ENCODE peak calls at places on chromosome 3, in four cellular contexts. One of them, this sample, is unnamed. For H3K4me1, the result is how much of the 10 kb centered on the place peaks cover.

GRCh38 chr3:187274977-187275338 is 16.6 kb downstream of the MASP1 start:
- DNase-seq in breast epithelium: peak
- DNase-seq in H9: peak
- DNase-seq in HCT116: no peak
- DNase-seq in this sample: no peak

GRCh38 chr3:125146601-125147490 is 65.7 kb downstream of the SLC12A8 start:
- DNase-seq in breast epithelium: no peak
- DNase-seq in H9: no peak
- DNase-seq in HCT116: no peak
- DNase-seq in this sample: no peak

GRCh38 chr3:113754486-113755159 is 7.8 kb downstream of the ATP6V1A start:
- DNase-seq in breast epithelium: no peak
- DNase-seq in H9: no peak
- DNase-seq in HCT116: no peak
- DNase-seq in this sample: no peak

GRCh38 chr3:120472121-120472844 is 21.5 kb upstream of the FSTL1 start:
- DNase-seq in breast epithelium: no peak
- DNase-seq in H9: no peak
- DNase-seq in HCT116: no peak
- DNase-seq in this sample: no peak

GRCh38 chr3:19226516-19226915 is 78.2 kb downstream of the KCNH8 start:
- DNase-seq in breast epithelium: no peak
- DNase-seq in H9: no peak
- DNase-seq in HCT116: no peak
- DNase-seq in this sample: no peak

GRCh38 chr3:170522171-170522570 is 63.7 kb downstream of the SLC7A14 start:
- DNase-seq in breast epithelium: no peak
- DNase-seq in H9: no peak
- DNase-seq in HCT116: no peak
- DNase-seq in this sample: no peak

GRCh38 chr3:100634493-100635272 is 25.3 kb downstream of the ADGRG7 start:
- DNase-seq in breast epithelium: no peak
- DNase-seq in H9: no peak
- DNase-seq in HCT116: peak
- DNase-seq in this sample: no peak

GRCh38 chr3:128550471-128551126 is 57.6 kb upstream of the GATA2 start:
- DNase-seq in breast epithelium: no peak
- DNase-seq in H9: no peak
- DNase-seq in HCT116: no peak
- DNase-seq in this sample: no peak

GRCh38 chr3:170024581-170024980 is 13.2 kb upstream of the GPR160 start:
- DNase-seq in breast epithelium: no peak
- DNase-seq in H9: no peak
- DNase-seq in HCT116: no peak
- DNase-seq in this sample: no peak

GRCh38 chr3:53137835-53138446 is 7.7 kb upstream of the RFT1 start:
- DNase-seq in breast epithelium: no peak
- DNase-seq in H9: no peak
- DNase-seq in HCT116: no peak
- DNase-seq in this sample: no peak

GRCh38 chr3:47370887-47371697 is 9.7 kb upstream of the PTPN23 start:
- DNase-seq in breast epithelium: no peak
- DNase-seq in H9: peak
- DNase-seq in HCT116: no peak
- DNase-seq in this sample: peak

GRCh38 chr3:152404976-152405375 is 136.2 kb downstream of the MBNL1 start:
- DNase-seq in breast epithelium: no peak
- DNase-seq in H9: no peak
- DNase-seq in HCT116: no peak
- DNase-seq in this sample: no peak

GRCh38 chr3:152400912-152401311 is 132.2 kb downstream of the MBNL1 start:
- DNase-seq in breast epithelium: no peak
- DNase-seq in H9: no peak
- DNase-seq in HCT116: no peak
- DNase-seq in this sample: no peak

GRCh38 chr3:152402698-152403456 is 134.1 kb downstream of the MBNL1 start:
- DNase-seq in breast epithelium: no peak
- DNase-seq in H9: no peak
- DNase-seq in HCT116: no peak
- DNase-seq in this sample: no peak

GRCh38 chr3:152405915-152406802 is 137.4 kb downstream of the MBNL1 start:
- DNase-seq in breast epithelium: no peak
- DNase-seq in H9: no peak
- DNase-seq in HCT116: no peak
- DNase-seq in this sample: no peak

DNA sequence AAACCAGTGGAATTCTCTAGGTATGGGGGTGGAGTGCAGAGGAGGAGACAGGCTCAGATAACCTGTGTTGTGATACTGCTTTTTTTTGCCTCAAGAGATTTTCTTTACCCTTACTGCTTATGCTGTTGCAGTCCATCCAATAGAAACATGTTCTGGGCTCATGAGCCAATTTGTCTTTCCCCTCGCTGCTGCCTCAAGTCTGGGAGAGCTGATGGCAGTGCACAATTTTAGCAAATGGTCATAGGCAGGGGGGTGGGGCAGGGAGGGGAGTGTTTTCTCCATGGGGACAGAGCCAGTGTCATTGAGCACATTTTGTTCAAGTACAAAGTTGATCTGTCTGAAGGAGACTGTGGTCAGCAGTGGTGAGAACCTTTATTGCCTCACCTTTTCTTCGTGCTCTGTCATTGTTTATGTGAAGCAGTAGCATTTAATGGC is 134.9 kb downstream of the MBNL1 start:
- DNase-seq in breast epithelium: peak
- DNase-seq in H9: no peak
- DNase-seq in HCT116: no peak
- DNase-seq in this sample: peak
- H3K4me1 ChIP-seq in breast epithelium: under half
- H3K4me1 ChIP-seq in H9: under half
- H3K4me1 ChIP-seq in HCT116: under half
- H3K4me1 ChIP-seq in this sample: half or more

DNA sequence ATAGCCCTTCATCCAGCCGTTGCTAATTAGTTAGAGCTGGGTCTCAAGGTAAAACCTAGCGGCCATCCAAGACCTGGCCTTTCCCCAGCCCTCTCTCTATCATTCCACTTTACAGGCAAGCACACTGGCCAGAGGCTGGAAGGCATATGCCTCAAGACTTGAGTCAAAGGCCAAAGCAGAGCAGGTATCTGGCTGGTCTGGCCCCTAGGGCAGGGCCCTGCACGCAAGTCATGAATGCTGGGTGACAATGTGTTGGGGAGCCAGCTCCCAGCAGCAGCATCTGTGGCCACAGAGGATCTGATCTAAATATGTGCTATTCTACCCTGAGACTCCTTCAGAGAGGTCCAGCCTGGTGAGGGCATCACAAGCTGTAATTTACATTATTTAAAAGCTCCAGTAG is 113.6 kb downstream of the LRTM1 start:
- DNase-seq in breast epithelium: no peak
- DNase-seq in H9: no peak
- DNase-seq in HCT116: no peak
- DNase-seq in this sample: no peak
- H3K4me1 ChIP-seq in breast epithelium: under half
- H3K4me1 ChIP-seq in H9: under half
- H3K4me1 ChIP-seq in HCT116: under half
- H3K4me1 ChIP-seq in this sample: under half

DNA sequence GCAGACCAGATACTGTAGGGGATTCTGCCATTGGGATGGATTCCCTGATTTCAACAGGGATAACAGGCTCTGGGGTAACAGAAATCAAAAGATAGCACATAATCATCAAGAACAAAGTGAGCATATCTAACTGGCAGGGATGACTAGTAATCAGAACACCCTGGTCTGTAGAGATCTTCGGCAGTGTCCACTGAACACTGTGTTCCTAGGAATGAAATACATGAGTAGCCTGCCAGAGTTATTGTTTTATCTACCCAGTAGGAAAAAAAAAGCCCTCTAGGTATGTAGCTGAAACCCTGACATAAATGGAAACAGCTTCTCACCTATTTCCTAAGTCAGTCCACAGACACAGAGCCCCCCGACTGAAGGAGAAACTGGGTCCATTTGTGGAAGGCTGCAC is 340.3 kb upstream of the ZNF385D start:
- DNase-seq in breast epithelium: no peak
- DNase-seq in H9: no peak
- DNase-seq in HCT116: no peak
- DNase-seq in this sample: no peak
- H3K4me1 ChIP-seq in breast epithelium: under half
- H3K4me1 ChIP-seq in H9: under half
- H3K4me1 ChIP-seq in HCT116: under half
- H3K4me1 ChIP-seq in this sample: under half

GRCh38 chr3:133572158-133573053 is 1.1 kb upstream of the CDV3 start:
- DNase-seq in breast epithelium: no peak
- DNase-seq in H9: no peak
- DNase-seq in HCT116: no peak
- DNase-seq in this sample: no peak
- H3K4me1 ChIP-seq in breast epithelium: under half
- H3K4me1 ChIP-seq in H9: under half
- H3K4me1 ChIP-seq in HCT116: half or more
- H3K4me1 ChIP-seq in this sample: half or more

GRCh38 chr3:184371570-184372018 is 6.4 kb downstream of the THPO start:
- DNase-seq in breast epithelium: peak
- DNase-seq in H9: peak
- DNase-seq in HCT116: peak
- DNase-seq in this sample: no peak

GRCh38 chr3:184366619-184367321 is 5.3 kb downstream of the POLR2H start:
- DNase-seq in breast epithelium: no peak
- DNase-seq in H9: no peak
- DNase-seq in HCT116: no peak
- DNase-seq in this sample: no peak

GRCh38 chr3:184368116-184368803 is 6.8 kb downstream of the POLR2H start:
- DNase-seq in breast epithelium: no peak
- DNase-seq in H9: no peak
- DNase-seq in HCT116: no peak
- DNase-seq in this sample: no peak

GRCh38 chr3:184372296-184372821 is 5.6 kb downstream of the THPO start:
- DNase-seq in breast epithelium: no peak
- DNase-seq in H9: no peak
- DNase-seq in HCT116: no peak
- DNase-seq in this sample: no peak

GRCh38 chr3:184368804-184369183 is 7.3 kb downstream of the POLR2H start:
- DNase-seq in breast epithelium: no peak
- DNase-seq in H9: no peak
- DNase-seq in HCT116: no peak
- DNase-seq in this sample: no peak
- H3K4me1 ChIP-seq in breast epithelium: under half
- H3K4me1 ChIP-seq in H9: under half
- H3K4me1 ChIP-seq in HCT116: under half
- H3K4me1 ChIP-seq in this sample: under half

DNA sequence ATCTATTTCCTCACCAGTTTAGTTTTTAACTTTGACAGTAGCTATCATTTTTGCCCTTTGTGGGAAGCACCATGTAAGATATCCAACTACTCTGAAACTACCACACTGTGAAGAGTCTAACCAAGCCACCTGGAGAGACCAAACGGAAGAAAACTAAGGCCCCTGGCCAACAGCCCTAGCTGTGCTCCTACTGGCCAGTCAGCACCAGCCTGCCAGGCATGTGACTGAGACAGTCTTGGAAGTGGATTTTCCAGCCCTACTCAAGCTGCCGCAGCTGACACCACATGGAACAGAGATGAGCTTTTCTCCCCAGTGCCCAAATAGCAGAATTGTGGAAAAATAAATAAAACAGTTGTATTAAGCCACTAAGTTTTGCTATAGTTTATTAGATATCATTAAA is 2.9 kb upstream of the TBC1D5 start:
- DNase-seq in breast epithelium: no peak
- DNase-seq in H9: no peak
- DNase-seq in HCT116: no peak
- DNase-seq in this sample: peak
- H3K4me1 ChIP-seq in breast epithelium: under half
- H3K4me1 ChIP-seq in H9: under half
- H3K4me1 ChIP-seq in HCT116: under half
- H3K4me1 ChIP-seq in this sample: under half

DNA sequence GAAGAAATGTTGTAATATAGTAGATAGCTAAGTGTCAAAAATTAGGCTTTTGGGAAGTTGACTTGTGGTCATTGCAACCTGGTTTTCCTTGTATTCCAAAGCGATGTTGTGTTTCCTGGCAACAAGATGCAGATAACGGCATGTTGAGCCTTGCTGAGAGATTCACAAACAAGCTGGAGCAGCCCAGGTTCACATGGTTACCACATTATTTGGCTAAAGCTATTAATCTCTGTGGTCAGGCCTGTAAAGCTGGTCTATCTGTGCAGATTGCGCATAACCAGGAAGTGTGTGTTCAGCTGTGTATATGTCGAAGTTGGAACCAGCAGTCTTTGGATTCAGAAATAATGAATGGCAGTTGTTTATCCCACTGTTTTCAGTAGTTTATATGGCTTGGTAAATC is 6.6 kb downstream of the TIPARP start:
- DNase-seq in breast epithelium: peak
- DNase-seq in H9: peak
- DNase-seq in HCT116: no peak
- DNase-seq in this sample: peak
- H3K4me1 ChIP-seq in breast epithelium: under half
- H3K4me1 ChIP-seq in H9: under half
- H3K4me1 ChIP-seq in HCT116: under half
- H3K4me1 ChIP-seq in this sample: half or more

GRCh38 chr3:157128771-157129671 is 30.9 kb downstream of the CCNL1 start:
- DNase-seq in breast epithelium: peak
- DNase-seq in H9: no peak
- DNase-seq in HCT116: peak
- DNase-seq in this sample: no peak
- H3K4me1 ChIP-seq in breast epithelium: under half
- H3K4me1 ChIP-seq in H9: under half
- H3K4me1 ChIP-seq in HCT116: half or more
- H3K4me1 ChIP-seq in this sample: under half

This sample was measured in upper lobe of left lung.